ENCODE peak calls at places on chromosome 2, in seven cellular contexts. J is adrenal gland, U is DND-41, I is ovary, S is left ventricle myocardium inferior, H is cardiac muscle cell, G is dorsolateral prefrontal cortex. P is an unnamed sample.

GRCh38 chr2:144256996-144257707 is 262.8 kb downstream of the ZEB2 start:
- DNase-seq in J (no peak), U (no peak), I (no peak), S (no peak), H (no peak), G (no peak), P (no peak)

GRCh38 chr2:216991563-216991962 is 131.7 kb upstream of the TNP1 start:
- DNase-seq in J (no peak), U (no peak), I (no peak), S (peak), H (no peak), G (no peak), P (no peak)

GRCh38 chr2:227717687-227718567 is at the start of gene SLC19A3:
- DNase-seq in J (peak), U (no peak), I (peak), S (peak), H (peak), G (peak), P (peak)

GRCh38 chr2:138115664-138116063 is 151.4 kb downstream of the HNMT start:
- DNase-seq in J (no peak), U (no peak), I (no peak), S (no peak), H (no peak), G (no peak), P (no peak)

GRCh38 chr2:9939587-9940485 is 11.7 kb upstream of the GRHL1 start:
- DNase-seq in J (no peak), U (no peak), I (no peak), S (no peak), H (no peak), G (no peak), P (no peak)

GRCh38 chr2:120990451-120990871 is 254.8 kb downstream of the GLI2 start:
- DNase-seq in J (peak), U (no peak), I (no peak), S (no peak), H (no peak), G (no peak), P (no peak)

GRCh38 chr2:6181525-6182270 is 489.5 kb downstream of the SOX11 start:
- DNase-seq in J (no peak), U (no peak), I (no peak), S (no peak), H (no peak), G (no peak), P (no peak)

GRCh38 chr2:9694661-9695060 is 63.9 kb upstream of the YWHAQ start:
- DNase-seq in J (no peak), U (no peak), I (no peak), S (no peak), H (no peak), G (no peak), P (no peak)

GRCh38 chr2:203811491-203812221 is 55.9 kb upstream of the CTLA4 start:
- DNase-seq in J (peak), U (peak), I (no peak), S (peak), H (no peak), G (no peak), P (peak)

GRCh38 chr2:177314722-177315264 is 50.3 kb upstream of the NFE2L2 start:
- DNase-seq in J (no peak), U (no peak), I (no peak), S (no peak), H (no peak), G (no peak), P (no peak)

GRCh38 chr2:11681722-11682589 is 12.0 kb upstream of the NTSR2 start:
- DNase-seq in J (peak), U (peak), I (peak), S (no peak), H (peak), G (peak), P (no peak)

GRCh38 chr2:75602724-75603342 is 42.1 kb upstream of the EVA1A start:
- DNase-seq in J (no peak), U (no peak), I (no peak), S (no peak), H (no peak), G (no peak), P (no peak)

GRCh38 chr2:197804758-197805597 is 585 bp downstream of the PLCL1 start:
- DNase-seq in J (peak), U (peak), I (peak), S (peak), H (peak), G (no peak), P (peak)

GRCh38 chr2:24972315-24972958 is 682 bp upstream of the DNAJC27 start:
- DNase-seq in J (peak), U (peak), I (peak), S (peak), H (peak), G (peak), P (peak)

GRCh38 chr2:71923887-71924533 is 223.7 kb downstream of the CYP26B1 start:
- DNase-seq in J (peak), U (peak), I (peak), S (peak), H (peak), G (peak), P (peak)
- TF ChIP-seq CTCF in J (peak), U (peak), I (peak), S (peak), H (peak), G (peak), P (peak)

GRCh38 chr2:171667041-171667440 is 20.2 kb upstream of the DYNC1I2 start:
- DNase-seq in J (no peak), U (no peak), I (no peak), S (no peak), H (no peak), G (no peak), P (no peak)
- H3K27ac ChIP-seq in J (no peak), U (no peak), I (no peak), S (no peak), H (no peak), G (peak), P (no peak)

GRCh38 chr2:240391111-240392051 is 44.1 kb upstream of the GPC1 start:
- DNase-seq in J (peak), U (no peak), I (no peak), S (no peak), H (no peak), G (no peak), P (no peak)
- H3K4me3 ChIP-seq in J (no peak), U (no peak), I (no peak), S (no peak), H (no peak), G (no peak), P (no peak)

DNA sequence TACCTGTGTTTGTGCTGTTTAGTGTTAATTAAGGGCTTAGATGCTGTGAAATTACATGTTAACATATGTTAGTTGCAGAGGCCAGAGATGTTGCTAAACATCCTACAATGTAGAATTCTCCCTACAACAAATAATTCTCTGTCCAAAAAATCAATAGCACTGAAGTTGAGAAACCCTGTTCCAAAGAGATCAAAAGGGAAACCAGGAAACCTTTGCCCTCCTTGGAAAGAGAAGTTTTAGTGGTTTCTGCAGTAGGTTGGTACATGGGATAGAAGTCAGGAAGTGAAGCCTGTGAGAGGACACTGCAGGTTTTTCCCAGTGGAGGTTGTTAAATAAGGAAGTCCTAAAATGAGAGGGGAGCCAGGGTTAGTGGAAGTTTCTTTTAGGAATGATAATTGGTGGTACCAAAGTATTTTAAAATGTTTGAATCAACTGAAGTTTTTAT is 6.3 kb upstream of the RMDN2 start:
- DNase-seq in J (no peak), U (no peak), I (no peak), S (no peak), H (no peak), G (no peak), P (no peak)
- TF ChIP-seq CTCF in J (no peak), U (no peak), I (no peak), S (no peak), H (no peak), G (no peak), P (no peak)

DNA sequence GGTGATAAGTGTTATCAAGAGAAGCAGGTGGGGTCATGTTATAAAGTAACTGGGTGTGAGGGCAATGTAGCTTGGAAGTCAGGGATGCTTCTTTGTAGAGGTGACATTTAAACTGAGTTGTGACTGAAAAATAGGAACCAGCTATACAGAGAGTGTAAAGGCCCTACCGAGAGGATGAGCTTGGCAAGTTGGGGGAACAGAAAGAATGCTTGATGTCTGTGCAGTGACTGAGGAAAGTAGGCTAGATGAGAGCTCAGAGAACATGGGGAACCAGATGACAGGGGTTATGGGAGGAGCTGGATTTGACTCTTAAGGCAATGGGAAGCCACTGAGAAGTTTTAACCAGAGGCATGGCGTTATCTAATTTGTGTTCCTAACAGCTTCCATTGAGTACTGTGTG is 115.3 kb downstream of the DOCK10 start:
- DNase-seq in J (no peak), U (no peak), I (no peak), S (no peak), H (no peak), G (no peak), P (no peak)
- H3K27ac ChIP-seq in J (peak), U (no peak), I (no peak), S (no peak), H (no peak), G (peak), P (peak)

GRCh38 chr2:85114586-85115330 is 18.4 kb upstream of the TCF7L1 start:
- DNase-seq in J (no peak), U (no peak), I (no peak), S (no peak), H (no peak), G (no peak), P (no peak)

GRCh38 chr2:85116207-85116606 is 17.0 kb upstream of the TCF7L1 start:
- DNase-seq in J (no peak), U (no peak), I (no peak), S (no peak), H (no peak), G (no peak), P (no peak)

GRCh38 chr2:85119900-85120299 is 13.3 kb upstream of the TCF7L1 start:
- DNase-seq in J (no peak), U (no peak), I (no peak), S (no peak), H (no peak), G (no peak), P (no peak)

DNA sequence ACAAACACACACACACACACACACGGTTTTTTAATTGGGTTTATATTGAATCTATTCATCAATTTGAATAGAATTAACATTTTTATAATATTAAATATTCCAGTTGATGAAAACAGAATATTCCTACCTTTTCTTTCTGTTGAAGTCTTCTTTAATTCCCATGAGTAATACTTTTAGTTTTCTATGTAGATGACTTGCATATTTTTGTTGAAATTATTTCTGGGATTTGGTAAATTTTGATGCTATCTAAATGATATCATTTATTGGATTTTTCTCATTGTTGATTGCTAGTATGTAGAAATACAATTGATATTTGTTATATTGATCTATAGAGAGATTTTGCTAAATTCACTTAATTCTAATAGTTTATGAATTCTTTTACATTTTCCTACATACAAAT is 12.8 kb upstream of the TCF7L1 start:
- DNase-seq in J (no peak), U (no peak), I (no peak), S (no peak), H (no peak), G (no peak), P (no peak)
- H3K4me3 ChIP-seq in J (no peak), U (no peak), I (no peak), S (no peak), H (no peak), G (no peak), P (no peak)

DNA sequence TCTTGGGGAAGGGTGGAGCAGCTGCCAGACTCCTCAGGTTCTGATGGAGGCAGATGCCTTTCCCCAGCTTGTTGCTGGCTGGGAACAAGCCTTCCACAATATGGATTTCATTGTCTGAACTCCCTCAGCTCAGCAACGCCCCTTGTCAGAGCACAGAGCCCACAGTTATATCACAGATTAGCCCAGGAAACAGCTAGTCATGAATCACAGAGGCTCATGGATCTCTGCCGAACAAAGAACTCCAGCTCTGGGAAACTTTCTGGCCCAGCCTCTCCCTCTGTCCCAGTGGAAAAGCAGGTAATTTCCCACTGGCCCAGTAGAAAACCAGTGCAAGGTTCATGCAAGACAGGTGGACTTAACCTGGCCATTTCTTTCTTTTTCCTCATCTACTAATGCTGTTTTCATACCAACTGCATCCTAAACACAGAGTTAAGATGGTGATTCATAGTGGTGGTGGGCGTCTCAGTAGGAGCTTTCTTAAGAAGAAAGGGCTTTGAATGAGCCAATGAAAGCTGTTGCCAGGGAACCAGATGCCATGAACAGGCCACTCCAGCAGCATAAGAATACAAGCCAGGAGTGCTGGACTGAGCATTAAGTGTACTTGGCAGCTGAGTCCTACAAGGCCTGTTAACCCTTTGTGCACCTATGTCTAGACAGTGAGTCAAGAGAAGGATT is 8.7 kb upstream of the KIAA2012 start:
- DNase-seq in J (no peak), U (no peak), I (no peak), S (no peak), H (peak), G (peak), P (no peak)
- TF ChIP-seq CTCF in J (no peak), U (no peak), I (no peak), S (no peak), H (no peak), G (no peak), P (no peak)

DNA sequence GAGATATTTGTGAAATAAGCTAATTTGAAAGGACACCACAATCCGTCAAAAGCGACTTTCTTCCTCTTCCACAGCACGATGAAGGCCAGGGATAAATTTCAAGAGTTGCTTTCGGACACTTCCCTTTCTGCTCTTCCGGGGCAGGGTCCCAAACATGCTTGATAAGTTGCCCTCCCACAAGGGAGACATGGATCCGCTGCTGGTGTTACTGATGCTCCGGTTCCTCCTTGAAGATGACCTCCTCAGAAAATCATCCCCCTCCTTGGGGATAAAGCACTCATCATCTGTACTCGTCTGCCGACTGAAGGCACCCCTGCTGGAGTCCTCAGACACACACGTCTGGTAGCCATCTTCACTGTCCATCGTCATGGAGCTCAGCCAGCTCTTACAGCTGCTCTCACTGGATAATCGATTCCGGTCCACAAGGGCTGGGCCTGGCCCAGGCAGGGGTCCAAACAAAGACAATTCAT is 28.2 kb downstream of the CYTIP start:
- DNase-seq in J (no peak), U (no peak), I (no peak), S (no peak), H (no peak), G (no peak), P (no peak)
- H3K27ac ChIP-seq in J (no peak), U (no peak), I (no peak), S (no peak), H (no peak), G (no peak), P (no peak)

GRCh38 chr2:134260726-134261125 is 6.9 kb downstream of the MGAT5 start:
- DNase-seq in J (no peak), U (no peak), I (no peak), S (no peak), H (no peak), G (no peak), P (peak)

GRCh38 chr2:134261398-134262131 is 7.7 kb downstream of the MGAT5 start:
- DNase-seq in J (no peak), U (no peak), I (no peak), S (no peak), H (no peak), G (no peak), P (no peak)

GRCh38 chr2:134257965-134258683 is 4.3 kb downstream of the MGAT5 start:
- DNase-seq in J (no peak), U (no peak), I (no peak), S (no peak), H (no peak), G (no peak), P (no peak)

GRCh38 chr2:134258684-134259408 is 5.0 kb downstream of the MGAT5 start:
- DNase-seq in J (no peak), U (peak), I (peak), S (peak), H (no peak), G (peak), P (no peak)

GRCh38 chr2:134259571-134259970 is 5.7 kb downstream of the MGAT5 start:
- DNase-seq in J (no peak), U (no peak), I (no peak), S (no peak), H (no peak), G (no peak), P (no peak)
- H3K4me3 ChIP-seq in J (no peak), U (no peak), I (no peak), S (no peak), H (no peak), G (no peak), P (no peak)

GRCh38 chr2:219352448-219353023 is 20.0 kb upstream of the RESP18 start:
- DNase-seq in J (peak), U (peak), I (no peak), S (no peak), H (peak), G (peak), P (peak)
- TF ChIP-seq CTCF in J (peak), U (peak), I (no peak), S (peak), H (peak), G (peak), P (peak)

P was measured in tibial nerve.